ENCODE peak calls at places on chromosomes 7 and 10, in seven cellular contexts. One of them, this sample, is unnamed.

GRCh38 chr7:87882538-87882937 is 6.2 kb downstream of the DBF4 start:
- DNase-seq in mesendoderm: no peak
- DNase-seq in upper lobe of right lung: no peak
- DNase-seq in fibroblast of gingiva: no peak
- DNase-seq in T-helper 1 cell: no peak
- DNase-seq in T-helper 17 cell: no peak
- DNase-seq in HFFc6: no peak
- DNase-seq in this sample: no peak

GRCh38 chr7:94578615-94579014 is 69.0 kb downstream of the CASD1 start:
- DNase-seq in mesendoderm: no peak
- DNase-seq in T-helper 1 cell: no peak
- DNase-seq in HFFc6: no peak
- DNase-seq in upper lobe of right lung: no peak
- DNase-seq in T-helper 17 cell: no peak
- DNase-seq in fibroblast of gingiva: no peak
- DNase-seq in this sample: no peak

GRCh38 chr10:96222441-96222840 is 48.9 kb downstream of the BLNK start:
- DNase-seq in mesendoderm: peak
- DNase-seq in HFFc6: no peak
- DNase-seq in fibroblast of gingiva: no peak
- DNase-seq in upper lobe of right lung: no peak
- DNase-seq in T-helper 1 cell: no peak
- DNase-seq in T-helper 17 cell: no peak
- DNase-seq in this sample: no peak

GRCh38 chr7:111107989-111108388 is 17.1 kb downstream of the LRRN3 start:
- DNase-seq in HFFc6: no peak
- DNase-seq in upper lobe of right lung: no peak
- DNase-seq in T-helper 17 cell: no peak
- DNase-seq in fibroblast of gingiva: no peak
- DNase-seq in mesendoderm: no peak
- DNase-seq in T-helper 1 cell: no peak
- DNase-seq in this sample: no peak

GRCh38 chr10:37860494-37861190 is 3.2 kb upstream of the ZNF248 start:
- DNase-seq in upper lobe of right lung: no peak
- DNase-seq in mesendoderm: no peak
- DNase-seq in fibroblast of gingiva: peak
- DNase-seq in HFFc6: peak
- DNase-seq in T-helper 1 cell: no peak
- DNase-seq in T-helper 17 cell: no peak
- DNase-seq in this sample: no peak

GRCh38 chr10:13102002-13102794 is 2.2 kb downstream of the OPTN start:
- DNase-seq in mesendoderm: no peak
- DNase-seq in T-helper 1 cell: no peak
- DNase-seq in upper lobe of right lung: no peak
- DNase-seq in HFFc6: no peak
- DNase-seq in T-helper 17 cell: no peak
- DNase-seq in fibroblast of gingiva: peak
- DNase-seq in this sample: no peak

GRCh38 chr10:104337985-104338735 is at the start of gene ITPRIP:
- DNase-seq in upper lobe of right lung: peak
- DNase-seq in T-helper 17 cell: peak
- DNase-seq in mesendoderm: peak
- DNase-seq in HFFc6: peak
- DNase-seq in fibroblast of gingiva: peak
- DNase-seq in T-helper 1 cell: peak
- DNase-seq in this sample: peak

GRCh38 chr10:132507467-132507955 is 30.1 kb upstream of the INPP5A start:
- DNase-seq in T-helper 17 cell: no peak
- DNase-seq in fibroblast of gingiva: no peak
- DNase-seq in upper lobe of right lung: no peak
- DNase-seq in mesendoderm: no peak
- DNase-seq in T-helper 1 cell: no peak
- DNase-seq in HFFc6: no peak
- DNase-seq in this sample: no peak

GRCh38 chr10:128877141-128877540 is 589.9 kb upstream of the MGMT start:
- DNase-seq in HFFc6: no peak
- DNase-seq in T-helper 1 cell: no peak
- DNase-seq in upper lobe of right lung: no peak
- DNase-seq in T-helper 17 cell: no peak
- DNase-seq in mesendoderm: no peak
- DNase-seq in fibroblast of gingiva: no peak
- DNase-seq in this sample: no peak

GRCh38 chr10:77556990-77557601 is 80.5 kb downstream of the KCNMA1 start:
- DNase-seq in HFFc6: no peak
- DNase-seq in T-helper 1 cell: no peak
- DNase-seq in fibroblast of gingiva: no peak
- DNase-seq in T-helper 17 cell: no peak
- DNase-seq in mesendoderm: no peak
- DNase-seq in upper lobe of right lung: no peak
- DNase-seq in this sample: no peak

GRCh38 chr7:28921822-28922221 is 36.3 kb downstream of the TRIL start:
- DNase-seq in T-helper 1 cell: peak
- DNase-seq in HFFc6: peak
- DNase-seq in upper lobe of right lung: no peak
- DNase-seq in mesendoderm: peak
- DNase-seq in fibroblast of gingiva: peak
- DNase-seq in T-helper 17 cell: no peak
- DNase-seq in this sample: peak

GRCh38 chr7:102321351-102322201 is 34.7 kb downstream of the SPDYE6 start:
- DNase-seq in fibroblast of gingiva: no peak
- DNase-seq in HFFc6: no peak
- DNase-seq in T-helper 17 cell: no peak
- DNase-seq in upper lobe of right lung: peak
- DNase-seq in mesendoderm: peak
- DNase-seq in T-helper 1 cell: no peak
- DNase-seq in this sample: peak

GRCh38 chr7:106045592-106045991 is 66.5 kb downstream of the SYPL1 start:
- DNase-seq in T-helper 1 cell: no peak
- DNase-seq in upper lobe of right lung: no peak
- DNase-seq in fibroblast of gingiva: peak
- DNase-seq in mesendoderm: no peak
- DNase-seq in T-helper 17 cell: no peak
- DNase-seq in HFFc6: peak
- DNase-seq in this sample: no peak

GRCh38 chr10:133123746-133124356 is 36.1 kb downstream of the ADGRA1 start:
- DNase-seq in HFFc6: no peak
- DNase-seq in upper lobe of right lung: no peak
- DNase-seq in mesendoderm: no peak
- DNase-seq in fibroblast of gingiva: no peak
- DNase-seq in T-helper 1 cell: no peak
- DNase-seq in T-helper 17 cell: peak
- DNase-seq in this sample: no peak

GRCh38 chr10:106401161-106401560 is 763.3 kb downstream of the SORCS1 start:
- DNase-seq in fibroblast of gingiva: no peak
- DNase-seq in T-helper 1 cell: no peak
- DNase-seq in mesendoderm: peak
- DNase-seq in HFFc6: peak
- DNase-seq in T-helper 17 cell: no peak
- DNase-seq in upper lobe of right lung: no peak
- DNase-seq in this sample: no peak

GRCh38 chr10:28668363-28669226 is 8.7 kb upstream of the BAMBI start:
- DNase-seq in T-helper 17 cell: peak
- DNase-seq in upper lobe of right lung: peak
- DNase-seq in mesendoderm: peak
- DNase-seq in HFFc6: no peak
- DNase-seq in fibroblast of gingiva: no peak
- DNase-seq in T-helper 1 cell: no peak
- DNase-seq in this sample: peak

GRCh38 chr7:7617550-7617949 is 23.0 kb upstream of the UMAD1 start:
- DNase-seq in mesendoderm: no peak
- DNase-seq in upper lobe of right lung: no peak
- DNase-seq in T-helper 17 cell: no peak
- DNase-seq in T-helper 1 cell: no peak
- DNase-seq in fibroblast of gingiva: no peak
- DNase-seq in HFFc6: no peak
- DNase-seq in this sample: no peak

GRCh38 chr7:155163696-155164095 is 93.6 kb downstream of the HTR5A start:
- DNase-seq in mesendoderm: no peak
- DNase-seq in fibroblast of gingiva: no peak
- DNase-seq in T-helper 17 cell: no peak
- DNase-seq in HFFc6: no peak
- DNase-seq in upper lobe of right lung: no peak
- DNase-seq in T-helper 1 cell: no peak
- DNase-seq in this sample: no peak

GRCh38 chr7:155395176-155395797 is 62.6 kb upstream of the EN2 start:
- DNase-seq in fibroblast of gingiva: no peak
- DNase-seq in upper lobe of right lung: no peak
- DNase-seq in T-helper 17 cell: no peak
- DNase-seq in T-helper 1 cell: no peak
- DNase-seq in HFFc6: no peak
- DNase-seq in mesendoderm: no peak
- DNase-seq in this sample: no peak

GRCh38 chr10:13681528-13681927 is 94.8 kb downstream of the PRPF18 start:
- DNase-seq in upper lobe of right lung: no peak
- DNase-seq in T-helper 17 cell: no peak
- DNase-seq in HFFc6: no peak
- DNase-seq in fibroblast of gingiva: no peak
- DNase-seq in mesendoderm: no peak
- DNase-seq in T-helper 1 cell: no peak
- DNase-seq in this sample: no peak

GRCh38 chr10:31099101-31099500 is 67.4 kb upstream of the ZNF438 start:
- DNase-seq in fibroblast of gingiva: no peak
- DNase-seq in T-helper 17 cell: no peak
- DNase-seq in T-helper 1 cell: no peak
- DNase-seq in mesendoderm: no peak
- DNase-seq in HFFc6: no peak
- DNase-seq in upper lobe of right lung: no peak
- DNase-seq in this sample: no peak

GRCh38 chr7:134320201-134320600 is 3.5 kb upstream of the SLC35B4 start:
- DNase-seq in HFFc6: peak
- DNase-seq in mesendoderm: peak
- DNase-seq in upper lobe of right lung: no peak
- DNase-seq in T-helper 17 cell: no peak
- DNase-seq in fibroblast of gingiva: no peak
- DNase-seq in T-helper 1 cell: no peak
- DNase-seq in this sample: no peak

GRCh38 chr7:68535266-68535665 is 1063.0 kb upstream of the AUTS2 start:
- DNase-seq in upper lobe of right lung: no peak
- DNase-seq in T-helper 1 cell: no peak
- DNase-seq in mesendoderm: no peak
- DNase-seq in fibroblast of gingiva: no peak
- DNase-seq in T-helper 17 cell: no peak
- DNase-seq in HFFc6: no peak
- DNase-seq in this sample: no peak

GRCh38 chr7:34928052-34928451 is 109.2 kb downstream of the DPY19L1 start:
- DNase-seq in T-helper 1 cell: peak
- DNase-seq in mesendoderm: peak
- DNase-seq in HFFc6: peak
- DNase-seq in fibroblast of gingiva: no peak
- DNase-seq in upper lobe of right lung: peak
- DNase-seq in T-helper 17 cell: no peak
- DNase-seq in this sample: peak